ENCODE peak calls at places on chromosomes 3 and 15, in nine cellular contexts. E is activated T-cell treated with anti-CD3 and anti-CD28 coated beads, Interleukin-2, amount 50 U/mL, for 1 hour; B is GM12865; V is left colon; O is endothelial cell; I is cardiac muscle cell; L is activated CD4-positive, alpha-beta T cell treated with anti-CD3 and anti-CD28 coated beads, Interleukin-2, amount 50 U/mL, for 24 hours; F is foreskin fibroblast; Q is posterior cingulate gyrus. A is an unnamed sample.

GRCh38 chr3:138468886-138469285 is 34.5 kb downstream of the ESYT3 start:
- DNase-seq in E (no peak), B (no peak), V (peak; percentile 43), O (no peak), I (no peak), L (no peak), F (peak; percentile 59), Q (no peak), A (peak; percentile 49)

GRCh38 chr3:195583831-195584542 is at the start of gene APOD:
- DNase-seq in E (no peak), B (no peak), V (peak; percentile 64), O (no peak), I (no peak), L (no peak), F (peak; percentile 68), Q (peak; percentile 39), A (peak; percentile 22)

GRCh38 chr3:16316847-16317560 is 52.0 kb downstream of the OXNAD1 start:
- DNase-seq in E (no peak), B (no peak), V (no peak), O (no peak), I (no peak), L (no peak), F (no peak), Q (no peak), A (no peak)

GRCh38 chr3:170044795-170045244 is 7.0 kb downstream of the GPR160 start:
- DNase-seq in E (no peak), B (peak; percentile 93), V (no peak), O (no peak), I (no peak), L (no peak), F (no peak), Q (no peak), A (no peak)

GRCh38 chr15:77808077-77808476 is 175.4 kb upstream of the LINGO1 start:
- DNase-seq in E (no peak), B (no peak), V (no peak), O (no peak), I (no peak), L (no peak), F (no peak), Q (no peak), A (no peak)

GRCh38 chr3:180002006-180002405 is 34.7 kb downstream of the PEX5L start:
- DNase-seq in E (no peak), B (no peak), V (no peak), O (no peak), I (no peak), L (no peak), F (no peak), Q (no peak), A (no peak)

GRCh38 chr3:61626484-61626883 is 65.1 kb downstream of the PTPRG start:
- DNase-seq in E (no peak), B (no peak), V (no peak), O (no peak), I (no peak), L (no peak), F (no peak), Q (no peak), A (no peak)

GRCh38 chr3:30112904-30113484 is 493.4 kb upstream of the TGFBR2 start:
- DNase-seq in E (no peak), B (peak; percentile 7), V (no peak), O (no peak), I (peak; percentile 49), L (no peak), F (peak; percentile 35), Q (no peak), A (no peak)

GRCh38 chr15:59725172-59725486 is 36.0 kb upstream of the BNIP2 start:
- DNase-seq in E (no peak), B (no peak), V (no peak), O (no peak), I (no peak), L (no peak), F (no peak), Q (no peak), A (no peak)

GRCh38 chr3:21781371-21781770 is 30.4 kb upstream of the ZNF385D start:
- DNase-seq in E (no peak), B (no peak), V (no peak), O (no peak), I (no peak), L (no peak), F (no peak), Q (no peak), A (no peak)

GRCh38 chr3:163785693-163786092 is 1292.6 kb downstream of the SI start:
- DNase-seq in E (no peak), B (no peak), V (no peak), O (peak; percentile 51), I (peak; percentile 55), L (no peak), F (no peak), Q (no peak), A (no peak)

GRCh38 chr3:12893247-12893646 is 51.9 kb upstream of the RPL32 start:
- DNase-seq in E (no peak), B (no peak), V (no peak), O (no peak), I (no peak), L (no peak), F (no peak), Q (no peak), A (no peak)

GRCh38 chr3:46293991-46294833 is 52.0 kb downstream of the CCR3 start:
- DNase-seq in E (no peak), B (peak; percentile 47), V (no peak), O (no peak), I (no peak), L (peak; percentile 45), F (no peak), Q (no peak), A (no peak)

GRCh38 chr15:66452971-66453580 is 44.5 kb downstream of the SNAPC5 start:
- DNase-seq in E (no peak), B (no peak), V (no peak), O (no peak), I (no peak), L (no peak), F (no peak), Q (no peak), A (peak; percentile 24)

GRCh38 chr3:151918253-151919029 is 45.0 kb downstream of the SUCNR1 start:
- DNase-seq in E (no peak), B (peak; percentile 56), V (no peak), O (no peak), I (peak; percentile 50), L (no peak), F (peak; percentile 46), Q (no peak), A (no peak)

GRCh38 chr3:38738630-38739395 is 77.2 kb downstream of the SCN10A start:
- DNase-seq in E (no peak), B (peak; percentile 41), V (no peak), O (peak; percentile 84), I (peak; percentile 63), L (no peak), F (no peak), Q (no peak), A (peak; percentile 9)

GRCh38 chr3:195179782-195180489 is 91.0 kb downstream of the XXYLT1 start:
- DNase-seq in E (no peak), B (no peak), V (no peak), O (peak; percentile 35), I (no peak), L (no peak), F (no peak), Q (no peak), A (no peak)

GRCh38 chr3:62718515-62719320 is 156.5 kb downstream of the CADPS start:
- DNase-seq in E (no peak), B (no peak), V (no peak), O (no peak), I (no peak), L (no peak), F (no peak), Q (peak; percentile 51), A (peak; percentile 2)

GRCh38 chr15:52551762-52552161 is 17.1 kb downstream of the ARPP19 start:
- DNase-seq in E (no peak), B (no peak), V (no peak), O (no peak), I (no peak), L (no peak), F (no peak), Q (no peak), A (no peak)

GRCh38 chr15:75966073-75966472 is 46.2 kb downstream of the NRG4 start:
- DNase-seq in E (no peak), B (no peak), V (no peak), O (no peak), I (no peak), L (no peak), F (peak; percentile 44), Q (no peak), A (no peak)

A was measured in MG63.